ENCODE peak calls at places on chromosomes 11 and 22, in seven cellular contexts. One of them, this sample, is unnamed.

GRCh38 chr11:36296925-36297604 is 977 bp downstream of the PRR5L start:
- DNase-seq in AG09309: peak; percentile 90
- DNase-seq in astrocyte of the spinal cord: peak; percentile 42
- DNase-seq in RWPE2: no peak
- DNase-seq in mucosa of descending colon: peak; percentile 79
- DNase-seq in fibroblast of the aortic adventitia: peak; percentile 65
- DNase-seq in upper lobe of right lung: no peak
- DNase-seq in this sample: no peak

GRCh38 chr22:19723165-19723989 is at the start of gene GP1BB:
- DNase-seq in AG09309: no peak
- DNase-seq in mucosa of descending colon: peak; percentile 61
- DNase-seq in fibroblast of the aortic adventitia: no peak
- DNase-seq in upper lobe of right lung: no peak
- DNase-seq in RWPE2: no peak
- DNase-seq in astrocyte of the spinal cord: peak; percentile 13
- DNase-seq in this sample: no peak

GRCh38 chr11:9606799-9607510 is 33.5 kb downstream of the WEE1 start:
- DNase-seq in upper lobe of right lung: no peak
- DNase-seq in fibroblast of the aortic adventitia: no peak
- DNase-seq in mucosa of descending colon: no peak
- DNase-seq in RWPE2: no peak
- DNase-seq in astrocyte of the spinal cord: no peak
- DNase-seq in AG09309: no peak
- DNase-seq in this sample: no peak

GRCh38 chr11:75820636-75821035 is 5.6 kb downstream of the UVRAG start:
- DNase-seq in RWPE2: no peak
- DNase-seq in upper lobe of right lung: no peak
- DNase-seq in astrocyte of the spinal cord: peak; percentile 12
- DNase-seq in mucosa of descending colon: no peak
- DNase-seq in AG09309: no peak
- DNase-seq in fibroblast of the aortic adventitia: peak; percentile 39
- DNase-seq in this sample: no peak

GRCh38 chr11:134846776-134847722 is 435.0 kb upstream of the B3GAT1 start:
- DNase-seq in mucosa of descending colon: no peak
- DNase-seq in fibroblast of the aortic adventitia: no peak
- DNase-seq in AG09309: no peak
- DNase-seq in astrocyte of the spinal cord: no peak
- DNase-seq in upper lobe of right lung: no peak
- DNase-seq in RWPE2: no peak
- DNase-seq in this sample: no peak

GRCh38 chr11:129458278-129458677 is 82.6 kb downstream of the BARX2 start:
- DNase-seq in fibroblast of the aortic adventitia: no peak
- DNase-seq in RWPE2: peak; percentile 81
- DNase-seq in upper lobe of right lung: no peak
- DNase-seq in astrocyte of the spinal cord: no peak
- DNase-seq in mucosa of descending colon: peak; percentile 45
- DNase-seq in AG09309: no peak
- DNase-seq in this sample: no peak

GRCh38 chr11:2149471-2150205 is 10.4 kb upstream of the IGF2 start:
- DNase-seq in upper lobe of right lung: no peak
- DNase-seq in astrocyte of the spinal cord: no peak
- DNase-seq in fibroblast of the aortic adventitia: no peak
- DNase-seq in mucosa of descending colon: no peak
- DNase-seq in AG09309: no peak
- DNase-seq in RWPE2: no peak
- DNase-seq in this sample: no peak

GRCh38 chr22:45688606-45689080 is 17.0 kb downstream of the ATXN10 start:
- DNase-seq in mucosa of descending colon: no peak
- DNase-seq in AG09309: peak; percentile 78
- DNase-seq in astrocyte of the spinal cord: peak; percentile 86
- DNase-seq in RWPE2: peak; percentile 80
- DNase-seq in upper lobe of right lung: no peak
- DNase-seq in fibroblast of the aortic adventitia: peak; percentile 97
- DNase-seq in this sample: peak; percentile 89

GRCh38 chr11:55701429-55701828 is 39.4 kb downstream of the OR4C6 start:
- DNase-seq in astrocyte of the spinal cord: no peak
- DNase-seq in AG09309: no peak
- DNase-seq in mucosa of descending colon: no peak
- DNase-seq in upper lobe of right lung: no peak
- DNase-seq in RWPE2: no peak
- DNase-seq in fibroblast of the aortic adventitia: no peak
- DNase-seq in this sample: no peak

GRCh38 chr22:49019737-49020136 is 807.9 kb downstream of the BRD1 start:
- DNase-seq in RWPE2: no peak
- DNase-seq in mucosa of descending colon: no peak
- DNase-seq in AG09309: no peak
- DNase-seq in astrocyte of the spinal cord: no peak
- DNase-seq in upper lobe of right lung: no peak
- DNase-seq in fibroblast of the aortic adventitia: no peak
- DNase-seq in this sample: no peak

GRCh38 chr11:34275486-34275885 is 82.3 kb downstream of the ABTB2 start:
- DNase-seq in fibroblast of the aortic adventitia: no peak
- DNase-seq in mucosa of descending colon: no peak
- DNase-seq in astrocyte of the spinal cord: no peak
- DNase-seq in RWPE2: no peak
- DNase-seq in upper lobe of right lung: no peak
- DNase-seq in AG09309: no peak
- DNase-seq in this sample: no peak
- H3K4me3 ChIP-seq in fibroblast of the aortic adventitia: no peak overlapping the region
- H3K4me3 ChIP-seq in mucosa of descending colon: no peak overlapping the region
- H3K4me3 ChIP-seq in astrocyte of the spinal cord: no peak overlapping the region
- H3K4me3 ChIP-seq in RWPE2: no peak overlapping the region
- H3K4me3 ChIP-seq in upper lobe of right lung: no peak overlapping the region
- H3K4me3 ChIP-seq in AG09309: no peak overlapping the region
- H3K4me3 ChIP-seq in this sample: no peak overlapping the region

GRCh38 chr11:30775123-30775522 is 189.0 kb upstream of the MPPED2 start:
- DNase-seq in mucosa of descending colon: no peak
- DNase-seq in fibroblast of the aortic adventitia: no peak
- DNase-seq in upper lobe of right lung: no peak
- DNase-seq in astrocyte of the spinal cord: no peak
- DNase-seq in AG09309: no peak
- DNase-seq in RWPE2: no peak
- DNase-seq in this sample: no peak
- TF ChIP-seq CTCF in mucosa of descending colon: no peak
- TF ChIP-seq CTCF in fibroblast of the aortic adventitia: no peak
- TF ChIP-seq CTCF in upper lobe of right lung: no peak
- TF ChIP-seq CTCF in astrocyte of the spinal cord: no peak
- TF ChIP-seq CTCF in AG09309: no peak
- TF ChIP-seq CTCF in RWPE2: no peak
- TF ChIP-seq CTCF in this sample: no peak

GRCh38 chr22:42646569-42647525 is 2.3 kb downstream of the CYB5R3 start:
- DNase-seq in RWPE2: no peak
- DNase-seq in upper lobe of right lung: peak; percentile 78
- DNase-seq in AG09309: no peak
- DNase-seq in mucosa of descending colon: peak; percentile 58
- DNase-seq in fibroblast of the aortic adventitia: peak; percentile 74
- DNase-seq in astrocyte of the spinal cord: no peak
- DNase-seq in this sample: no peak
- H3K4me3 ChIP-seq in RWPE2: no peak overlapping the region
- H3K4me3 ChIP-seq in upper lobe of right lung: peak overlapping the region; percentile 42
- H3K4me3 ChIP-seq in AG09309: no peak overlapping the region
- H3K4me3 ChIP-seq in mucosa of descending colon: no peak overlapping the region
- H3K4me3 ChIP-seq in fibroblast of the aortic adventitia: peak overlapping the region; percentile 31
- H3K4me3 ChIP-seq in astrocyte of the spinal cord: no peak overlapping the region
- H3K4me3 ChIP-seq in this sample: no peak overlapping the region

DNA sequence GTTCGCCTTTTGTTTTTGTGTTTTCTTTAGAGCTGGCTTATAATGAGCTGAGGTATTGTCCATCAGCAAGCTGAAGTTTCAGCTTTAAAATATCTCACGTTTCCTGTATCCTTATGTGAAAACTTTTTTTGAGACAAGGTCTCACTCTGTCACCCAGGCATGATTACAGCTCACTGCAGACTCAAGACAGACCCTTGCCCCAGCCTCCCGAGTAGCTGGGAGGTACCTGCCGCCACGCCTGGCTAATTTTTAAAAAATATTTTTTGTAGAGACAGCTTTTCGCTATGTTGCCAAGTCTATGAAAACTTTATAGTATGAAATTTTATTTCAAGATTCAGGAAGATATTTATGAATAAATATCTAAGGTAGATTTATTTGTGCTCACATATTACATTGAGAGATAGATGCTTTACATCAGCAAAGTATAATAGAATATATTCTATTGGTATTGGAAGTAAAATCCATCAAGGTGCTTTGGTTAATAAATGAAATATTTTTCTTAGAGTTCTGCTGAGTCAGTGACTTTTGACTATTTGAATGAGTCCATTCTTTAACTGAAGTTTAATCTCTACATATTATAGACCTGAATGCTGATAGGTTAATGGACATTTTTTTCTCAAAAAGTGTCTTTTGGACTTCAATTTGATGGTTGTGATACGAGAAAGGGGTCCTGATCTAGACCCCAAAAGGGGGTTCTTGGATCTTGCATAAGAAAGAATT is 10.2 kb downstream of the KREMEN1 start:
- DNase-seq in upper lobe of right lung: no peak
- DNase-seq in AG09309: no peak
- DNase-seq in fibroblast of the aortic adventitia: no peak
- DNase-seq in RWPE2: no peak
- DNase-seq in mucosa of descending colon: no peak
- DNase-seq in astrocyte of the spinal cord: no peak
- DNase-seq in this sample: no peak
- TF ChIP-seq CTCF in upper lobe of right lung: no peak
- TF ChIP-seq CTCF in AG09309: no peak
- TF ChIP-seq CTCF in fibroblast of the aortic adventitia: no peak
- TF ChIP-seq CTCF in RWPE2: no peak
- TF ChIP-seq CTCF in mucosa of descending colon: no peak
- TF ChIP-seq CTCF in astrocyte of the spinal cord: no peak
- TF ChIP-seq CTCF in this sample: no peak

GRCh38 chr22:39665229-39665628 is 94.7 kb downstream of the CACNA1I start:
- DNase-seq in astrocyte of the spinal cord: no peak
- DNase-seq in AG09309: no peak
- DNase-seq in RWPE2: no peak
- DNase-seq in fibroblast of the aortic adventitia: no peak
- DNase-seq in upper lobe of right lung: no peak
- DNase-seq in mucosa of descending colon: no peak
- DNase-seq in this sample: no peak

GRCh38 chr22:39666495-39666894 is 95.9 kb downstream of the CACNA1I start:
- DNase-seq in upper lobe of right lung: no peak
- DNase-seq in astrocyte of the spinal cord: no peak
- DNase-seq in RWPE2: no peak
- DNase-seq in AG09309: no peak
- DNase-seq in mucosa of descending colon: no peak
- DNase-seq in fibroblast of the aortic adventitia: no peak
- DNase-seq in this sample: no peak

GRCh38 chr22:39663751-39664150 is 93.2 kb downstream of the CACNA1I start:
- DNase-seq in astrocyte of the spinal cord: no peak
- DNase-seq in RWPE2: no peak
- DNase-seq in fibroblast of the aortic adventitia: no peak
- DNase-seq in AG09309: no peak
- DNase-seq in upper lobe of right lung: no peak
- DNase-seq in mucosa of descending colon: peak; percentile 39
- DNase-seq in this sample: no peak

GRCh38 chr22:39665661-39666431 is 95.3 kb downstream of the CACNA1I start:
- DNase-seq in AG09309: no peak
- DNase-seq in mucosa of descending colon: no peak
- DNase-seq in fibroblast of the aortic adventitia: no peak
- DNase-seq in RWPE2: no peak
- DNase-seq in astrocyte of the spinal cord: no peak
- DNase-seq in upper lobe of right lung: no peak
- DNase-seq in this sample: no peak

GRCh38 chr22:39664485-39665200 is 94.1 kb downstream of the CACNA1I start:
- DNase-seq in mucosa of descending colon: peak; percentile 24
- DNase-seq in upper lobe of right lung: no peak
- DNase-seq in RWPE2: no peak
- DNase-seq in AG09309: no peak
- DNase-seq in astrocyte of the spinal cord: no peak
- DNase-seq in fibroblast of the aortic adventitia: no peak
- DNase-seq in this sample: no peak
- H3K4me3 ChIP-seq in mucosa of descending colon: no peak overlapping the region
- H3K4me3 ChIP-seq in upper lobe of right lung: no peak overlapping the region
- H3K4me3 ChIP-seq in RWPE2: no peak overlapping the region
- H3K4me3 ChIP-seq in AG09309: no peak overlapping the region
- H3K4me3 ChIP-seq in astrocyte of the spinal cord: no peak overlapping the region
- H3K4me3 ChIP-seq in fibroblast of the aortic adventitia: no peak overlapping the region
- H3K4me3 ChIP-seq in this sample: no peak overlapping the region